ENCODE peak calls at places on chromosomes 2 and 18, in eight cellular contexts. E is pancreas; P is substantia nigra; V is A549; R is spleen; L is effector memory CD8-positive, alpha-beta T cell; K is CD8-positive, alpha-beta memory T cell; F is DMS79. N is an unnamed sample.

GRCh38 chr2:37376421-37377186 is 32.2 kb downstream of the QPCT start:
- DNase-seq in F (peak; percentile 79), K (no peak), P (no peak), V (no peak), L (no peak), E (no peak), R (no peak), N (peak; percentile 62)

GRCh38 chr2:218648473-218649100 is 10.8 kb downstream of the ZNF142 start:
- DNase-seq in K (peak; percentile 61), F (no peak), V (peak; percentile 80), L (peak; percentile 40), E (peak; percentile 43), P (no peak), R (no peak), N (peak; percentile 58)

GRCh38 chr2:44130441-44130840 is 38.2 kb upstream of the PPM1B start:
- DNase-seq in E (no peak), L (no peak), R (no peak), P (no peak), V (peak; percentile 53), K (no peak), F (no peak), N (no peak)

GRCh38 chr18:23135679-23136325 is 517 bp downstream of the CABLES1 start:
- DNase-seq in R (peak; percentile 86), P (no peak), F (no peak), K (no peak), L (peak; percentile 17), V (no peak), E (peak; percentile 53), N (no peak)

GRCh38 chr2:237819231-237819630 is 20.7 kb downstream of the RBM44 start:
- DNase-seq in P (no peak), R (no peak), E (no peak), K (no peak), L (no peak), V (no peak), F (no peak), N (no peak)

GRCh38 chr2:62566847-62567246 is 60.9 kb upstream of the TMEM17 start:
- DNase-seq in V (no peak), R (no peak), E (no peak), F (no peak), P (no peak), L (no peak), K (no peak), N (no peak)

GRCh38 chr18:46273861-46274260 is 169.7 kb downstream of the HAUS1 start:
- DNase-seq in V (no peak), E (no peak), F (no peak), P (no peak), K (no peak), R (no peak), L (no peak), N (no peak)

GRCh38 chr2:33015421-33016142 is 68.8 kb downstream of the LTBP1 start:
- DNase-seq in R (no peak), F (no peak), L (no peak), K (no peak), P (no peak), V (peak; percentile 89), E (peak; percentile 48), N (no peak)

GRCh38 chr2:59888015-59888414 is 665.4 kb downstream of the BCL11A start:
- DNase-seq in L (no peak), F (no peak), R (no peak), P (no peak), E (no peak), K (peak; percentile 53), V (no peak), N (peak; percentile 70)

GRCh38 chr18:59145055-59145454 is 5.4 kb downstream of the SEC11C start:
- DNase-seq in F (no peak), R (no peak), K (no peak), E (no peak), V (no peak), L (no peak), P (no peak), N (no peak)